ENCODE peak calls at places on chromosomes 13 and 19, in nine cellular contexts. C is heart left ventricle, Q is AG09319, V is H9, J is lung, I is tibial artery, Z is foreskin keratinocyte, H is neural progenitor cell, N is K562. T is an unnamed sample.

GRCh38 chr19:1954547-1954946 is 13.6 kb downstream of the CSNK1G2 start:
- DNase-seq in C (no peak), Q (no peak), V (no peak), J (no peak), I (no peak), Z (no peak), H (no peak), N (no peak), T (no peak)

GRCh38 chr13:94195715-94196114 is 283.8 kb downstream of the DCT start:
- DNase-seq in C (no peak), Q (peak; percentile 20), V (no peak), J (no peak), I (no peak), Z (peak; percentile 93), H (no peak), N (no peak), T (no peak)

GRCh38 chr13:40159736-40160135 is 504.3 kb downstream of the COG6 start:
- DNase-seq in C (no peak), Q (no peak), V (no peak), J (no peak), I (no peak), Z (no peak), H (no peak), N (no peak), T (no peak)

GRCh38 chr13:45621950-45622349 is 6.4 kb upstream of the ERICH6B start:
- DNase-seq in C (no peak), Q (no peak), V (peak; percentile 69), J (no peak), I (no peak), Z (no peak), H (peak; percentile 27), N (no peak), T (peak; percentile 5)

GRCh38 chr19:49442354-49442753 is 1.0 kb upstream of the SLC17A7 start:
- DNase-seq in C (no peak), Q (no peak), V (no peak), J (no peak), I (peak; percentile 79), Z (no peak), H (peak; percentile 67), N (no peak), T (peak; percentile 53)

GRCh38 chr19:769610-770009 is 18.7 kb downstream of the MISP start:
- DNase-seq in C (no peak), Q (no peak), V (no peak), J (no peak), I (no peak), Z (no peak), H (no peak), N (no peak), T (no peak)

GRCh38 chr13:21218351-21219043 is 42.0 kb downstream of the MRPL57 start:
- DNase-seq in C (no peak), Q (no peak), V (no peak), J (no peak), I (no peak), Z (no peak), H (no peak), N (no peak), T (peak; percentile 34)

GRCh38 chr19:3316659-3317207 is 49.6 kb upstream of the NFIC start:
- DNase-seq in C (peak; percentile 25), Q (no peak), V (no peak), J (no peak), I (no peak), Z (no peak), H (no peak), N (no peak), T (no peak)

GRCh38 chr13:73275163-73275562 is 216.4 kb downstream of the KLF5 start:
- DNase-seq in C (no peak), Q (no peak), V (no peak), J (no peak), I (no peak), Z (no peak), H (no peak), N (no peak), T (peak; percentile 12)

GRCh38 chr13:31044658-31045620 is 112.5 kb downstream of the TEX26 start:
- DNase-seq in C (no peak), Q (no peak), V (no peak), J (no peak), I (no peak), Z (no peak), H (no peak), N (no peak), T (peak; percentile 75)
- TF ChIP-seq CTCF in C (no peak), Q (no peak), V (no peak), J (no peak), I (no peak), Z (no peak), H (no peak), N (no peak), T (peak; percentile 45)

GRCh38 chr19:17074628-17075034 is 621 bp downstream of the HAUS8 start:
- DNase-seq in C (no peak), Q (no peak), V (no peak), J (no peak), I (no peak), Z (no peak), H (no peak), N (no peak), T (peak; percentile 8)

GRCh38 chr19:17075860-17076538 is 422 bp downstream of the MYO9B start:
- DNase-seq in C (peak; percentile 73), Q (no peak), V (no peak), J (peak; percentile 54), I (no peak), Z (no peak), H (peak; percentile 56), N (peak; percentile 68), T (peak; percentile 76)

GRCh38 chr19:17076539-17076919 is 952 bp downstream of the MYO9B start:
- DNase-seq in C (no peak), Q (no peak), V (no peak), J (no peak), I (no peak), Z (no peak), H (peak; percentile 29), N (no peak), T (peak; percentile 65)

GRCh38 chr19:17073869-17074627 is 1.2 kb downstream of the HAUS8 start:
- DNase-seq in C (no peak), Q (no peak), V (peak; percentile 54), J (no peak), I (no peak), Z (no peak), H (no peak), N (peak; percentile 51), T (peak; percentile 7)

DNA sequence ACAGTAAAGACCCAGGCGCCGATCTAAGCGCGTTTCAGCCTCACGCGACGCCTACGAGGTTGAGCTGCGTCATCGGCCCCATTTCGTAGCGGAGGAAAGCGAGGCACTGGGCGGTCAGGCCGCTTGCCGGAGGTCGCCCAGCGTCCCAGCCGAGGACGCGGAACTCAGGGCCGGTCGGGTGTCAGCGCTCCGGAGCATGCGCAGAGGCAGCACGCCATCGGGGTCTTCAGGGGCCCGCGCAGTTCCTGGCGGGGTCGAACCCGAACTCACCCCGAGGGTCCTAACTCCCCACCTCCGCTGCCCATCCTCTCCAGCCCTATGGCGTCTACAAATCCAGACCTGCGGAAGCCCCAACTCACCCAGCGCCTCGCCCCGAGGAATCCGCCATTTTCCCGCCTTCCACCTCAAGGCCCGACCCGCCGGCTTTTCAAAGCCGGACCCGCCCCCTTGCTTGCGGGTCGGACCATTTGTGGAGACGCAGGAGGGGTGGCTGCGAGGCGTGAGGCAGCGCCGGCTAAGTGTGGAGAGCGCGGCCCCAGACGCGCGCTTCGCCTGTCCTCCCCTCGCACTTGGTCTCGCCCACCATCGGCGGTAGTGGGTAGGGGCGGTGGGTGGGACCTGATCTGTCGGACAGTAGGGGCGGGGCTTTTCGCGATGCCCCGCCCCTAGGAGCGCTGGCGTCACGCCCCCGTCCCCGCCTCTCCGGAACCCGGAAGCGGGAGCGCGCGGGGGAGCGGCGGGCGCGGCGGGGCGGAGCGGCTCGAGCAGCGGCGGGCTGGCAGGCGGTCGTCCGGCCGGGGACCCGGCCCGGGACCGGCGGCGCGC is at the start of the genes HAUS8 and MYO9B:
- DNase-seq in C (peak; percentile 100), Q (peak; percentile 100), V (peak; percentile 99), J (peak; percentile 99), I (peak; percentile 100), Z (peak; percentile 97), H (peak; percentile 100), N (peak; percentile 97), T (peak; percentile 99)
- TF ChIP-seq CTCF in C (no peak), Q (no peak), V (no peak), J (no peak), I (no peak), Z (peak; percentile 10), H (no peak), N (peak; percentile 2), T (no peak)

GRCh38 chr19:38792250-38793111 is 3.5 kb downstream of the LGALS7B start:
- DNase-seq in C (peak; percentile 82), Q (no peak), V (peak; percentile 77), J (peak; percentile 44), I (no peak), Z (no peak), H (no peak), N (no peak), T (peak; percentile 68)
- TF ChIP-seq CTCF in C (peak; percentile 27), Q (peak; percentile 19), V (peak; percentile 39), J (peak; percentile 9), I (peak; percentile 6), Z (peak; percentile 49), H (no peak), N (no peak), T (peak; percentile 57)

GRCh38 chr19:38544569-38545315 is 73.0 kb downstream of the MAP4K1 start:
- DNase-seq in C (no peak), Q (peak; percentile 22), V (no peak), J (no peak), I (no peak), Z (peak; percentile 32), H (peak; percentile 64), N (peak; percentile 62), T (no peak)

GRCh38 chr19:38543286-38543806 is 74.4 kb downstream of the MAP4K1 start:
- DNase-seq in C (no peak), Q (no peak), V (no peak), J (no peak), I (peak; percentile 60), Z (no peak), H (no peak), N (no peak), T (no peak)

GRCh38 chr19:38545596-38545995 is 72.2 kb downstream of the MAP4K1 start:
- DNase-seq in C (no peak), Q (no peak), V (no peak), J (no peak), I (no peak), Z (no peak), H (no peak), N (no peak), T (no peak)

GRCh38 chr19:38542040-38542439 is 75.7 kb downstream of the MAP4K1 start:
- DNase-seq in C (no peak), Q (no peak), V (no peak), J (no peak), I (no peak), Z (no peak), H (no peak), N (no peak), T (no peak)

DNA sequence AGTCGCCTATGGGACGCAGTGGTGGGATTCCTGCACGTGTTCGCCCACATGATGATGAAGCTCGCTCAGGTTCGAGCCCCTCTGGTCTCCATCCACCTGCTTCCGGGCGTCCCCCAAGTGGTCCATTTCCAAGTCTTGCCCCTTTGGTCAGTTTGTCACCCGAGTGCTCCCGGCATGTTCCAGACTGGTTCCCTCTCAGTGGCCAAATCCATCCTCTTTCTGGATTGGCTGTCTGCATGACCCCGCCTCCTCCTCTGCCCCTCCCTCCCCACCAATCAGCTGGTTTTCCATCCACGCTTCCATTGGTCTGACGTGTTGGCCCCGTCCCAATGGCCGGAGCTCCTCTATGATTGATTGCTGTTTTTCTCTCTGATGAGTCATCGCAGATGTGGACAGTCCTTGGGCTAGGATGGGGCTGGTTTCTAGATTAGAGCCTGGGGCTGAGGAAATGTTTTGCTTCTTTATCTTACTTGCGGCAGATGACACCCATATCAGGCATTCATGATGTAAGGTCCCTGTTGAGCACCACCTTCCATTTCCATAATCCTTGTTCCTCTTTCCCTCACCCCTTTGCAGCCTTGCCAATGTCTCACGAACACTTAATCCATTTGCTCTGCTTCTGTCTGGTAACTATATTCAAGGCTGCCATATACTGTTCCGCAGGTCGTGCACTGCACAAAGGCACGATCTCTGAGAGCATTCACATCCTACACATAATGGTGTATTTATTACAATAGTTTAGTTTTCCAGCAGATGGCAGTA is 73.8 kb downstream of the MAP4K1 start:
- DNase-seq in C (no peak), Q (peak; percentile 44), V (peak; percentile 82), J (peak; percentile 54), I (peak; percentile 82), Z (peak; percentile 96), H (no peak), N (peak; percentile 98), T (peak; percentile 50)
- TF ChIP-seq CTCF in C (peak; percentile 51), Q (no peak), V (peak; percentile 62), J (peak; percentile 39), I (peak; percentile 53), Z (peak; percentile 88), H (no peak), N (peak; percentile 84), T (peak; percentile 68)